ENCODE peak calls at places on chromosomes 6 and 20, in four cellular contexts. G is tibial nerve, R is K562, A is adrenal gland. Q is an unnamed sample.

GRCh38 chr20:35451295-35451694 is 4.1 kb upstream of the CEP250 start:
- DNase-seq in G (no peak), R (no peak), A (no peak), Q (no peak)

GRCh38 chr6:8180327-8181161 is 78.2 kb upstream of the EEF1E1 start:
- DNase-seq in G (no peak), R (no peak), A (no peak), Q (peak; percentile 75)

GRCh38 chr6:7726416-7727149 is 684 bp downstream of the BMP6 start:
- DNase-seq in G (no peak), R (peak; percentile 16), A (peak; percentile 16), Q (no peak)

GRCh38 chr6:170190046-170190445 is 100.8 kb downstream of the DLL1 start:
- DNase-seq in G (no peak), R (no peak), A (no peak), Q (no peak)

GRCh38 chr20:22582386-22582959 is 1.9 kb downstream of the FOXA2 start:
- DNase-seq in G (no peak), R (no peak), A (no peak), Q (no peak)

GRCh38 chr6:97524846-97525245 is 241.8 kb upstream of the MMS22L start:
- DNase-seq in G (no peak), R (no peak), A (no peak), Q (no peak)

GRCh38 chr6:164124473-164124872 is 710.0 kb downstream of the QKI start:
- DNase-seq in G (no peak), R (no peak), A (no peak), Q (no peak)

GRCh38 chr6:27297857-27298730 is 14.0 kb downstream of the POM121L2 start:
- DNase-seq in G (no peak), R (peak; percentile 63), A (no peak), Q (no peak)

GRCh38 chr20:56572178-56572577 is 39.1 kb downstream of the FAM209B start:
- DNase-seq in G (no peak), R (no peak), A (no peak), Q (no peak)

GRCh38 chr6:84453499-84453898 is 226.1 kb upstream of the CEP162 start:
- DNase-seq in G (no peak), R (no peak), A (no peak), Q (no peak)

GRCh38 chr6:28089054-28089453 is 8.7 kb downstream of the ZNF165 start:
- DNase-seq in G (no peak), R (no peak), A (no peak), Q (no peak)

GRCh38 chr6:169811072-169811471 is 59.6 kb downstream of the ERMARD start:
- DNase-seq in G (no peak), R (no peak), A (no peak), Q (no peak)

GRCh38 chr6:82842721-82843120 is 222.9 kb downstream of the UBE3D start:
- DNase-seq in G (no peak), R (no peak), A (no peak), Q (no peak)

GRCh38 chr20:5877128-5877527 is 73.2 kb downstream of the TRMT6 start:
- DNase-seq in G (no peak), R (peak; percentile 10), A (no peak), Q (no peak)

DNA sequence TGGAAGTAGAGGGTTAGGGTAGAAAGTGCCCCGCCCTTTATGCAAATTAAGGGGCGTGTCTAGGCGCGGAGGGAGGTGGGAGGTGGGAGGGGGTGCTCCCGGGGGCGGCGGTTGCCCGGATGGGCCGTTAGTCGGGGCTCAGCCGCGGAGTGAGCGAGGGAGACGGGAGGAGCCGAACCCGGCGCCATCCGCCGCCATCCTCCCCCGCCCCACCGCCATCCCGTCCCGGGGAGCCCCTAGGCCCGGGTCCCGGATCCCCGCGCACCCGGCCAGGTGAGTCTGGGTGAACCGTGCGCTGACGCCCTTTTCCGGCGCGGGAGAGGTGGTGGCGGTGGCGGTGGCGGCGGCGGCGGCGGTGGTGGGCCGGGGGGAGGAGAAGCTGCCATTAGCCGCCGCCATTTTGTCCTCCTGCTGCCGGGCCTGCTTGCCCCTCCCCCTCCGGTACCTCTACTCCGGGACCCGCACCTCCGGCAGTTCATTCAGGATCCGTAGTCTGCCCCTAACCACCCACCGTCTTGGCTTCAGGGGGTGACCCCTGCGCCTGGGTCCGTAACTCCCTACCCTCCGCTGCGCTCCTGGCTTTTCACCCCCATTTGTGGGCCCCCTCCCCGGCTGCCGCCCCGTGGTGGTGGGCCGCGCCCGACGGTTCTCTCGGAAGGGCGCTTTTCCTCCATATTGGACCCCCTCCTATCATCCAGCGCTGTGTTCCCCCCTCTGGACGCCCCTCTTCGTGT is at the start of gene PRRC2A:
- DNase-seq in G (peak; percentile 98), R (peak; percentile 98), A (peak; percentile 80), Q (peak; percentile 81)
- TF ChIP-seq POLR2A in G (peak; percentile 50), R (peak; percentile 83), A (peak; percentile 69), Q (peak; percentile 70)

GRCh38 chr6:139474145-139475108 is 100.0 kb upstream of the CITED2 start:
- DNase-seq in G (peak; percentile 12), R (peak; percentile 40), A (peak; percentile 38), Q (no peak)
- TF ChIP-seq POLR2A in G (no peak), R (no peak), A (peak; percentile 8), Q (no peak)

GRCh38 chr6:57317060-57317943 is at the start of gene PRIM2:
- DNase-seq in G (peak; percentile 76), R (peak; percentile 95), A (peak; percentile 87), Q (peak; percentile 89)
- TF ChIP-seq POLR2A in G (no peak), R (peak; percentile 89), A (no peak), Q (peak; percentile 67)

GRCh38 chr6:158768396-158768795 is 50.8 kb downstream of the EZR start:
- DNase-seq in G (no peak), R (no peak), A (no peak), Q (no peak)
- TF ChIP-seq POLR2A in G (no peak), R (no peak), A (no peak), Q (no peak)

DNA sequence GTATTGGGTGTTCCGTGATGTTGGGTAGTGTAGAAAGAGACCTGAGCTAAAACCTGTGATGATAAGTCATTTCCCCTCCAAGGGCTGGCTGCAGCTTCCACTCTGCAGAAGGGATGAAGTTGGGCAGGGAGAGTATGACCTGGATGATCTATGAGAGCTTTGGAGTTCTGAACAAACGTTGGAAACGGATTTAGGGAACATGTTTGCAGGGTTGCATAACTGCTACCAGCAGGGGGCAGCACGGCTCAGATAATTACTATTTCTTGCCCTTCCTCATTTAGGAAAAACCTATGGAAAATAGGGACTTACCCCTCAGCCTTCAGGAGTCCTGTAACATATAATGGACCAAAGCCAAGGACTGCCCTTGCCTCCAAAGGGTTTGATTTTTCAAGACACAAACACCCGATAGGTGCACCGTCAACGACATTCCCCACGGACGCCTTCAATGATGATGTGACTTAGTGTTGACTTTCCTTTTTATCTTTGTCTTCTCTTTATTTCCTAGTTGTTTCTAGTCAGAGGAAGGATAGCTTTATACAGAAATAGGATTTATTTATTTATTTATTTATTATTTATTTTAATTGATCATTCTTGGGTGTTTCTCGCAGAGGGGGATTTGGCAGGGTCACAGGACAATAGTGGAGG is 164.9 kb upstream of the SASH1 start:
- DNase-seq in G (peak; percentile 87), R (peak; percentile 56), A (peak; percentile 65), Q (no peak)
- TF ChIP-seq POLR2A in G (no peak), R (no peak), A (no peak), Q (no peak)

DNA sequence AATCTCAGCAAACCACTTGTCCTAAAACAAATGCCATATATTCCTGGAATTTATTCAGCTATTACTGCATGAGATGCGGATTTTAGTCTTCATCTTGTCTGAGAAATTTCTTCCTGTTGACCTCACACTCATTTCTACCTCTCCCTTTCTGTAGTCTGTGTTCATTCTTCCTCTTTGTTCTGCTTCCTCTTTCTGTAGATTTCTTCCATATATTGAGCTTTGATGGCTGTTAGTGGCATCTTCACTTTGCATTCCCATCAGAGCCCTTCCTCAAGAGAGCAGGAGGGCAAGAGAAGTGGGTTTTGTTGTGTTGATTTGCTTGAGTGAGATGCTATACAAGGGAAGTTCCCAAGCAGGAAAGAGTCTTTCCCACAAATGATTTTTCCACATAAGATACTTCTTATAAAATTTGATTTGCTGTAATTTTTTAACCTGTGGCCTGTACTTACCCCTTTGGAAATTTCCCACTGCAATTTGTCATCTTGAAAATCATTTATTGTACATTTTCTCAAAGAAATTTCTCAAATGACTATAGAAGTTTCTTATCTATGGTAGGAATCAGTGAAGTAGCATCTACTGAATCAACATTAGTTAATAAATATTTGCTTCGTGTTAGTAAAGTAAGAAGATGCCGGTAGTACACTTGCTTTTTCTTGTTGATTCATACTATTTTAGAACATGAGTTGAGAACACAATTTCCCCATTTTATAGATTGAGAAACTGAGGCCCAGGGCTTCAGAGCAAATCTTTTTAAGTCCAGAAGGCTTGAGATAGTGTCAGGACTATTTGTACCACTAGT is 43.8 kb downstream of the MAP3K4 start:
- DNase-seq in G (no peak), R (no peak), A (no peak), Q (no peak)
- TF ChIP-seq POLR2A in G (no peak), R (no peak), A (no peak), Q (no peak)

GRCh38 chr6:81814365-81815109 is 62.1 kb upstream of the TENT5A start:
- DNase-seq in G (no peak), R (no peak), A (no peak), Q (peak; percentile 9)

GRCh38 chr6:81806793-81807565 is 54.5 kb upstream of the TENT5A start:
- DNase-seq in G (no peak), R (no peak), A (no peak), Q (no peak)

GRCh38 chr6:81812416-81812815 is 59.9 kb upstream of the TENT5A start:
- DNase-seq in G (no peak), R (no peak), A (no peak), Q (no peak)

GRCh38 chr6:81808834-81809598 is 56.5 kb upstream of the TENT5A start:
- DNase-seq in G (no peak), R (no peak), A (no peak), Q (no peak)
- TF ChIP-seq POLR2A in G (no peak), R (no peak), A (no peak), Q (no peak)

GRCh38 chr6:5261545-5262109 is 314 bp downstream of the FARS2 start:
- DNase-seq in G (no peak), R (no peak), A (no peak), Q (no peak)
- TF ChIP-seq POLR2A in G (no peak), R (peak; percentile 75), A (no peak), Q (no peak)

GRCh38 chr6:31634131-31634530 is 13.6 kb downstream of the PRRC2A start:
- DNase-seq in G (no peak), R (no peak), A (no peak), Q (no peak)

GRCh38 chr6:31633447-31633846 is 12.9 kb downstream of the PRRC2A start:
- DNase-seq in G (no peak), R (no peak), A (no peak), Q (no peak)

GRCh38 chr6:31631681-31632278 is 11.3 kb downstream of the PRRC2A start:
- DNase-seq in G (no peak), R (no peak), A (no peak), Q (no peak)

GRCh38 chr6:31631209-31631608 is 10.7 kb downstream of the PRRC2A start:
- DNase-seq in G (no peak), R (no peak), A (no peak), Q (no peak)

DNA sequence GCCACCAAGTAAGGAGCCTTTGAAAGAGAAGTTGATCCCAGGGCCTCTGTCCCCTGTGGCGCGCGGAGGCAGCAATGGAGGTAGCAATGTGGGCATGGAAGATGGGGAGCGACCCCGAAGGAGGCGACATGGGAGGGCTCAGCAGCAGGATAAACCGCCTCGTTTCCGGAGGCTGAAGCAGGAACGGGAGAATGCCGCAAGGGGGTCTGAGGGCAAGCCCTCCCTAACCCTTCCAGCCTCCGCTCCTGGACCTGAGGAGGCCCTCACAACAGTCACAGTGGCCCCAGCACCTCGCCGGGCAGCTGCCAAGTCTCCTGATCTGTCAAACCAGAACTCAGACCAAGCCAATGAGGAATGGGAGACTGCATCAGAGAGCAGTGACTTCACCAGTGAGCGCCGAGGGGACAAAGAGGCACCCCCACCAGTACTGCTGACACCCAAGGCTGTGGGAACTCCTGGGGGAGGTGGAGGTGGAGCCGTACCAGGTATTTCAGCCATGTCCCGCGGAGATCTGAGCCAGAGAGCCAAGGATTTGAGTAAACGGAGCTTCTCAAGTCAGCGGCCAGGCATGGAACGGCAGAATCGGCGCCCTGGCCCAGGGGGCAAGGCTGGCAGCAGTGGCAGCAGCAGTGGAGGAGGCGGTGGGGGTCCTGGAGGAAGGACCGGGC is 11.9 kb downstream of the PRRC2A start:
- DNase-seq in G (no peak), R (no peak), A (no peak), Q (no peak)
- TF ChIP-seq POLR2A in G (no peak), R (peak; percentile 70), A (no peak), Q (no peak)

Q was measured in H54.